ENCODE peak calls at places on chromosome 22, in seven cellular contexts. V, Z, Q, D, P, O and C are unnamed samples.

GRCh38 chr22:32313532-32313931 is 44.1 kb upstream of the RFPL3 start:
- DNase-seq in V (no peak), Z (no peak), Q (no peak), D (no peak), P (no peak), O (no peak), C (no peak)

GRCh38 chr22:17672417-17672991 is 33.9 kb downstream of the BCL2L13 start:
- DNase-seq in V (no peak), Z (no peak), Q (no peak), D (peak), P (no peak), O (no peak), C (peak)

GRCh38 chr22:24067587-24068376 is 56.7 kb downstream of the CABIN1 start:
- DNase-seq in V (no peak), Z (no peak), Q (no peak), D (no peak), P (no peak), O (no peak), C (no peak)

GRCh38 chr22:49763138-49763537 is 64.5 kb downstream of the BRD1 start:
- DNase-seq in V (no peak), Z (no peak), Q (no peak), D (no peak), P (no peak), O (no peak), C (no peak)

GRCh38 chr22:49666146-49666809 is 161.4 kb downstream of the BRD1 start:
- DNase-seq in V (no peak), Z (no peak), Q (no peak), D (no peak), P (no peak), O (no peak), C (no peak)

GRCh38 chr22:33757041-33757440 is 163.2 kb downstream of the LARGE1 start:
- DNase-seq in V (no peak), Z (no peak), Q (no peak), D (peak), P (no peak), O (no peak), C (no peak)

GRCh38 chr22:25564979-25565677 is 653 bp downstream of the GRK3 start:
- DNase-seq in V (peak), Z (peak), Q (no peak), D (peak), P (no peak), O (peak), C (peak)

GRCh38 chr22:46483353-46483752 is 54.1 kb downstream of the CELSR1 start:
- DNase-seq in V (no peak), Z (no peak), Q (no peak), D (no peak), P (no peak), O (no peak), C (no peak)

GRCh38 chr22:37746366-37747089 is 49.7 kb downstream of the TRIOBP start:
- DNase-seq in V (no peak), Z (no peak), Q (no peak), D (peak), P (no peak), O (peak), C (no peak)

GRCh38 chr22:45645526-45646414 is 25.9 kb upstream of the ATXN10 start:
- DNase-seq in V (peak), Z (peak), Q (peak), D (peak), P (no peak), O (peak), C (peak)

GRCh38 chr22:37079668-37080171 is 28.2 kb downstream of the KCTD17 start:
- DNase-seq in V (no peak), Z (no peak), Q (peak), D (no peak), P (no peak), O (peak), C (no peak)

GRCh38 chr22:47307812-47308211 is 545.4 kb downstream of the TBC1D22A start:
- DNase-seq in V (no peak), Z (no peak), Q (no peak), D (no peak), P (no peak), O (no peak), C (no peak)

GRCh38 chr22:38269466-38269865 is 3.3 kb downstream of the TMEM184B start:
- DNase-seq in V (no peak), Z (no peak), Q (no peak), D (no peak), P (no peak), O (no peak), C (no peak)

GRCh38 chr22:38135133-38135706 is 24.7 kb upstream of the BAIAP2L2 start:
- DNase-seq in V (no peak), Z (no peak), Q (no peak), D (no peak), P (no peak), O (peak), C (no peak)

GRCh38 chr22:47043835-47044721 is 281.6 kb downstream of the TBC1D22A start:
- DNase-seq in V (no peak), Z (peak), Q (no peak), D (peak), P (no peak), O (peak), C (no peak)

GRCh38 chr22:46614070-46614931 is 5.9 kb upstream of the GRAMD4 start:
- DNase-seq in V (no peak), Z (peak), Q (peak), D (no peak), P (no peak), O (no peak), C (no peak)

GRCh38 chr22:26513852-26514251 is 1.6 kb upstream of the TFIP11 start:
- DNase-seq in V (no peak), Z (no peak), Q (no peak), D (no peak), P (no peak), O (no peak), C (no peak)

GRCh38 chr22:49305215-49305965 is 522.3 kb downstream of the BRD1 start:
- DNase-seq in V (peak), Z (peak), Q (no peak), D (peak), P (no peak), O (peak), C (peak)

GRCh38 chr22:34914871-34915270 is 151.1 kb upstream of the ISX start:
- DNase-seq in V (no peak), Z (no peak), Q (no peak), D (peak), P (no peak), O (no peak), C (no peak)

GRCh38 chr22:24506802-24507438 is 11.8 kb downstream of the UPB1 start:
- DNase-seq in V (no peak), Z (peak), Q (no peak), D (no peak), P (no peak), O (peak), C (no peak)

GRCh38 chr22:39456262-39457046 is at the start of gene MGAT3:
- DNase-seq in V (no peak), Z (no peak), Q (no peak), D (no peak), P (no peak), O (no peak), C (peak)

GRCh38 chr22:43327039-43327438 is 16.1 kb downstream of the SCUBE1 start:
- DNase-seq in V (no peak), Z (no peak), Q (no peak), D (no peak), P (no peak), O (no peak), C (no peak)
- H3K27ac ChIP-seq in V (no peak), Z (no peak), Q (no peak), D (peak), P (no peak), O (no peak), C (no peak)

GRCh38 chr22:31279821-31280496 is 12.3 kb downstream of the PIK3IP1 start:
- DNase-seq in V (no peak), Z (no peak), Q (no peak), D (no peak), P (no peak), O (no peak), C (no peak)

GRCh38 chr22:31279327-31279669 is 13.0 kb downstream of the PIK3IP1 start:
- DNase-seq in V (no peak), Z (no peak), Q (no peak), D (no peak), P (no peak), O (no peak), C (no peak)

GRCh38 chr22:31276426-31277167 is 15.7 kb downstream of the PIK3IP1 start:
- DNase-seq in V (no peak), Z (no peak), Q (no peak), D (no peak), P (no peak), O (no peak), C (no peak)

GRCh38 chr22:31278643-31279326 is 13.5 kb downstream of the PIK3IP1 start:
- DNase-seq in V (no peak), Z (no peak), Q (peak), D (no peak), P (no peak), O (no peak), C (no peak)

GRCh38 chr22:31277741-31278642 is 14.3 kb downstream of the PIK3IP1 start:
- DNase-seq in V (no peak), Z (no peak), Q (no peak), D (no peak), P (no peak), O (no peak), C (no peak)
- H3K27ac ChIP-seq in V (no peak), Z (no peak), Q (peak), D (no peak), P (no peak), O (no peak), C (no peak)

GRCh38 chr22:44347549-44347948 is 34.8 kb upstream of the SHISAL1 start:
- DNase-seq in V (no peak), Z (no peak), Q (no peak), D (no peak), P (no peak), O (no peak), C (no peak)
- H3K27ac ChIP-seq in V (no peak), Z (no peak), Q (no peak), D (no peak), P (no peak), O (no peak), C (no peak)

GRCh38 chr22:22094921-22095320 is 112.3 kb upstream of the TOP3B start:
- DNase-seq in V (no peak), Z (no peak), Q (no peak), D (no peak), P (no peak), O (no peak), C (no peak)

GRCh38 chr22:22092974-22093373 is 110.4 kb upstream of the TOP3B start:
- DNase-seq in V (no peak), Z (no peak), Q (no peak), D (no peak), P (no peak), O (no peak), C (no peak)

GRCh38 chr22:22094514-22094913 is 111.9 kb upstream of the TOP3B start:
- DNase-seq in V (no peak), Z (no peak), Q (no peak), D (no peak), P (no peak), O (no peak), C (no peak)

GRCh38 chr22:22092101-22092500 is 109.5 kb upstream of the TOP3B start:
- DNase-seq in V (no peak), Z (no peak), Q (no peak), D (no peak), P (no peak), O (no peak), C (no peak)

GRCh38 chr22:22093743-22094142 is 111.2 kb upstream of the TOP3B start:
- DNase-seq in V (no peak), Z (no peak), Q (no peak), D (no peak), P (no peak), O (no peak), C (no peak)
- H3K27ac ChIP-seq in V (no peak), Z (no peak), Q (no peak), D (no peak), P (no peak), O (no peak), C (no peak)